ENCODE peak calls at places on chromosomes 7 and 10, in five cellular contexts. Q is left ventricle myocardium inferior, O is heart right ventricle, Z is esophagus muscularis mucosa, W is aorta. I is an unnamed sample.
A peak's percentile ranks its signal among the peaks of the same experiment; 100 is the strongest.

GRCh38 chr7:73894851-73895441 is 34.0 kb downstream of the TMEM270 start:
- DNase-seq in Z (peak; percentile 95), Q (peak; percentile 85), O (peak; percentile 86), W (peak; percentile 98), I (peak; percentile 89)

GRCh38 chr10:909831-910230 is 21.7 kb downstream of the LARP4B start:
- DNase-seq in Q (peak; percentile 32), W (no peak), Z (no peak), O (no peak), I (peak; percentile 73)

GRCh38 chr7:158976849-158977593 is 120.7 kb downstream of the DYNC2I1 start:
- DNase-seq in Q (peak; percentile 82), W (peak; percentile 94), O (peak; percentile 86), Z (peak; percentile 96), I (peak; percentile 72)

GRCh38 chr10:76973515-76974289 is 663.9 kb downstream of the KCNMA1 start:
- DNase-seq in O (no peak), W (no peak), Q (no peak), Z (no peak), I (no peak)

GRCh38 chr10:70274643-70275042 is 9.2 kb downstream of the NPFFR1 start:
- DNase-seq in Z (no peak), O (no peak), W (no peak), Q (no peak), I (peak; percentile 36)

GRCh38 chr10:33067481-33067880 is 109.5 kb upstream of the ITGB1 start:
- DNase-seq in Z (no peak), W (no peak), Q (no peak), O (no peak), I (no peak)

GRCh38 chr10:99660662-99661369 is 1.5 kb downstream of the ENTPD7 start:
- DNase-seq in Z (no peak), W (no peak), Q (no peak), O (no peak), I (peak; percentile 10)

GRCh38 chr10:61135276-61135721 is 191.3 kb upstream of the RHOBTB1 start:
- DNase-seq in O (no peak), Z (no peak), Q (no peak), W (no peak), I (no peak)

GRCh38 chr10:122307669-122308486 is 36.8 kb downstream of the BTBD16 start:
- DNase-seq in W (peak; percentile 94), Z (no peak), O (peak; percentile 40), Q (peak; percentile 71), I (peak; percentile 95)

GRCh38 chr7:131897016-131897789 is 340.8 kb upstream of the PODXL start:
- DNase-seq in W (no peak), Z (no peak), Q (no peak), O (no peak), I (peak; percentile 32)

GRCh38 chr7:130886438-130887135 is 152.6 kb upstream of the KLF14 start:
- DNase-seq in Q (no peak), W (no peak), Z (no peak), O (no peak), I (no peak)
- H3K4me3 ChIP-seq in Q (no peak overlapping the region), W (no peak overlapping the region), Z (no peak overlapping the region), O (no peak overlapping the region), I (no peak overlapping the region)

GRCh38 chr7:125727215-125727614 is 797.6 kb upstream of the POT1 start:
- DNase-seq in O (no peak), Z (no peak), W (no peak), Q (no peak), I (no peak)
- H3K4me3 ChIP-seq in O (no peak overlapping the region), Z (no peak overlapping the region), W (no peak overlapping the region), Q (no peak overlapping the region), I (no peak overlapping the region)

GRCh38 chr7:151012921-151013347 is 11.4 kb downstream of the ATG9B start:
- DNase-seq in O (no peak), Z (no peak), Q (no peak), W (no peak), I (peak; percentile 33)
- H3K4me3 ChIP-seq in O (peak overlapping the region; percentile 11), Z (peak overlapping the region; percentile 29), Q (peak overlapping the region; percentile 57), W (no peak overlapping the region), I (no peak overlapping the region)

DNA sequence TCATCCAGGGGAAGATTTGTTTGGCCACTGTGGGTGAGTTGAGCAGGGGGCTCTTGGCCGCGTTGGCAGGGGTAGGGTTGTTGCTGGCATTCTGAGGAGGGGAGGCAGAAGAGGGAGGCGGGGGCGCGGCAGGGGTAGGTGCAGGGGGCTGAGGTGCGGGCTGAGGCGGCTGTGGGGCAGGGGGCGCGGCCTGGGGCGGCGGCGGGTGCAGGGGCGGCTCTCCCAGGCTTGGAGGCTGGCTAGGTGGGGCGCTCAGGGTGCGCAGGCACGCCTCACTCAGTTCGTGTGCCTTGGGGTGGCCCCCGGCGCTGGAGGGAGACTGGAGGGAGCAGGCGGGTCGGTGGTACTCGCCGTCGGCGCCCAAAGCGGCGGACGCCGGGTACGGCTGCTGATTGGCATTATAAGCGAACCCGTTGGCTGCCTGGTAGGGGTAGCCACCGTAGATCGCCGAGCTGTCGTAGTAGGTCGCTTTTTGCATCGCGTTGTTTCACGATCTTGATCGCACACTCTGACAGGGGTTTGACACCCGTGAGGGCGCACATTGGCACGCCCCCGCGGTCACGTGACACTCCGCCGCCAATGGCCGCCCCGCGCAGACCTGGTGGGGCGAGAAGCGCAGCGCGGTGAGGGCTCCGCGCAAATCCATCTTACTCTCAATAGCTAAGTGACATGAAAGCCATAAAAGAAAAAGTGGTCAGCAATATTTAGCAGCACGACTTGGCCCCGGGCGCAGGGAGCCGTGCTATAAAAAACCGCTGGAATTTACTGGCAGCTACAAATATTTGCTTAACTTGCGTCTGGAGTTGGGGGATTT is 7.9 kb upstream of the HOXA2 start:
- DNase-seq in O (no peak), Q (no peak), Z (peak; percentile 90), W (peak; percentile 94), I (no peak)
- H3K4me3 ChIP-seq in O (no peak overlapping the region), Q (no peak overlapping the region), Z (peak overlapping the region; percentile 45), W (no peak overlapping the region), I (peak overlapping the region; percentile 30)

GRCh38 chr10:116475866-116476265 is 48.2 kb downstream of the PNLIPRP3 start:
- DNase-seq in O (no peak), Q (no peak), Z (no peak), W (no peak), I (no peak)

GRCh38 chr10:116472874-116473273 is 45.2 kb downstream of the PNLIPRP3 start:
- DNase-seq in W (no peak), Z (no peak), O (no peak), Q (no peak), I (no peak)

GRCh38 chr10:116477989-116478615 is 50.5 kb downstream of the PNLIPRP3 start:
- DNase-seq in Z (no peak), W (no peak), Q (no peak), O (no peak), I (no peak)
- H3K4me3 ChIP-seq in Z (no peak overlapping the region), W (no peak overlapping the region), Q (no peak overlapping the region), O (no peak overlapping the region), I (no peak overlapping the region)

GRCh38 chr10:75048669-75049098 is 62.8 kb upstream of the SAMD8 start:
- DNase-seq in W (peak; percentile 22), Q (no peak), O (no peak), Z (no peak), I (no peak)

GRCh38 chr10:75040576-75040975 is 70.9 kb upstream of the SAMD8 start:
- DNase-seq in Q (no peak), O (no peak), Z (no peak), W (no peak), I (no peak)

GRCh38 chr10:75042292-75042974 is 69.0 kb upstream of the SAMD8 start:
- DNase-seq in Q (no peak), Z (no peak), O (no peak), W (peak; percentile 46), I (peak; percentile 12)

GRCh38 chr10:75038335-75038734 is 73.1 kb upstream of the SAMD8 start:
- DNase-seq in W (no peak), O (peak; percentile 52), Q (peak; percentile 35), Z (no peak), I (peak; percentile 11)

DNA sequence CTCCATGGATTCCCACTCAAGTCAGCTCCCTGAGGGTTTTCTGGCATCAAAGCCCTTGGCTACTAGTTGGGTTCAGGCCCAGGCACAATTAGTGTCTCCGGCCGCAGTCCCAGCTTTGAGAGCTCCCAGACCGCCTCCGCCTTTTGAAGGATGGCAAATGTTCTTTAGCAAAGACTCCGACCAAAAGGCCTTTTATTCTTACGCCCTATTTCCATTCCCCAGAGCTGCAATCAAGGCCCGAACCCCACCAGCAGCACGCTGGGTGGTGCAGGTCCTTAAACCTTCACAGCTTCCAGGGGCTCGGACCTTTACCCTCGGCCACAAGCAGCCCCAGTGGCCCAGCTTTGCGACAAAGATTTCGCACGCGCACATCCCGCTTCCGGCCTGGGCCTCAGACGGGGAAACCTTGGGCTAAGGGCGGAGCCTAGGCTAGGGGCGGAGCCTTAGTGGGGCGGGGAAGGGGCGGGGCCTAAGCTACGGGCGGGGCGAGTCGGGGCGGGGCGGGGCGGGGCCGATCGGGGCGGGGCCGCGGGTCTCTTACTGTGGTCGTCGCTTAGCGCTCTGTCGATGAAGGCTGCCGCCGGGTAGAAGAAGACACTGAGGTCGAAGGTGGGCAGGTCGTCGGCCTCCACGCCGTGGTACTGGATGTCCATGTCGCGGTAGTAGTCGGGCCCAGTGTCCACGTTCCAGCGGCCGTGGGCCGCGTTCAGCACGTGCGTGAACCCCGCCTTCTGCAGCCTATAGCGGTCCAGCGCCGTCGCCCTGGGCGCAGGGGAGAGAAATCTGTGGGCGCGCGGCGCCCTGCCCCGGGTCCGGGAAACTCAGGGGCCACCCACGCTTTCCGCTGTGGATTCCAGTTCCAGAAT is 68.0 kb upstream of the SAMD8 start:
- DNase-seq in Q (no peak), O (peak; percentile 27), Z (no peak), W (peak; percentile 73), I (no peak)
- H3K4me3 ChIP-seq in Q (no peak overlapping the region), O (peak overlapping the region; percentile 24), Z (no peak overlapping the region), W (no peak overlapping the region), I (peak overlapping the region; percentile 43)

DNA sequence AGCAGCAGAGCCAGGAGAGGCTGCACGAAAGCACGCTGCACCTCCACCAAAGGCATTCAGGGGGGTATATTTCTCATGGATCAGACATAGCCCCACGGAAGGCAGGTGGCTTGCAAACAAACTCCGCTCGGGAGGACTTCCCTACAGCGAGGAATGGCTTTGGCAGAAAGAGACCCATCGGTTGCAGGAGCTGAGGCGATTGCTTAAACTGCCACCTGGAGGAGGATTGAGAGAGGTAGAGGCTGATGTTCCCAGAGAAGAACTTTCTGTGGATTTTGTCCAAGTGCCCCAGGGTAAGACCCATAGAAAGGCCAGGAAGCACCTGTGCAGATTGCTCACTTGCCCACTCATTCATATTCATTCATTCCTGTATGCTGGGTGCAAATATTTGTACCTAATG is 89.1 kb downstream of the NEUROD6 start:
- DNase-seq in Q (no peak), W (no peak), O (no peak), Z (no peak), I (no peak)
- H3K4me3 ChIP-seq in Q (no peak overlapping the region), W (no peak overlapping the region), O (no peak overlapping the region), Z (no peak overlapping the region), I (no peak overlapping the region)

GRCh38 chr7:43058271-43059066 is 54.0 kb upstream of the HECW1 start:
- DNase-seq in Z (no peak), W (no peak), O (no peak), Q (no peak), I (no peak)
- H3K4me3 ChIP-seq in Z (no peak overlapping the region), W (no peak overlapping the region), O (peak overlapping the region; percentile 23), Q (no peak overlapping the region), I (no peak overlapping the region)

DNA sequence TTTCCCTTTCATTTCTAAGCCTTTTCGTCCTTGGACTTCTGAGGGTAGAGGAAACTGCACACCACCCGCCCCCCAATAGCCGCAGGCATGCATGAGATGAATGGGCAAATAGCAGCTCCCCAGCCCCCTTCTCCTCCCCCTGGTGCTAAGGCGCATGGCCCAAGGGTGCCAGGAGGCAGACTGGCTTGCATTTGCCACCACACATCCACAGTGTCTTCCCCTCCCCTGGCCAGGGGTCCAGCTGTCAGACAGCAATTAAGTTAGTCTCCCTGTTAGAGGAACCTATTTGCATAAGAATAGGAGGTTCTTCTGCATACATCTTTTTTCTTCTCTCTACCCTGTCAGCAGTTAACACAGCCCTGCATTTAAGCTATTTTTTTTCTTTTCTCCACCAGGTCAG is 20.2 kb downstream of the TOMM7 start:
- DNase-seq in W (no peak), Z (no peak), Q (no peak), O (no peak), I (no peak)
- H3K4me3 ChIP-seq in W (no peak overlapping the region), Z (no peak overlapping the region), Q (no peak overlapping the region), O (no peak overlapping the region), I (no peak overlapping the region)

I was measured in brain microvascular endothelial cell.